ENCODE peak calls at places on chromosomes 5 and 9, in seven cellular contexts. One of them, this sample, is unnamed.

GRCh38 chr5:64766105-64766504 is 2.4 kb downstream of the SREK1IP1 start:
- DNase-seq in endothelial cell: no peak
- DNase-seq in RWPE1: peak
- DNase-seq in PC-3: peak
- DNase-seq in breast epithelium: no peak
- DNase-seq in neural crest cell: no peak
- DNase-seq in sigmoid colon: no peak
- DNase-seq in this sample: peak

GRCh38 chr9:8205580-8205979 is 406.0 kb upstream of the DMAC1 start:
- DNase-seq in endothelial cell: no peak
- DNase-seq in RWPE1: no peak
- DNase-seq in PC-3: no peak
- DNase-seq in breast epithelium: no peak
- DNase-seq in neural crest cell: no peak
- DNase-seq in sigmoid colon: no peak
- DNase-seq in this sample: no peak

GRCh38 chr9:130522233-130522808 is 57.1 kb upstream of the FUBP3 start:
- DNase-seq in endothelial cell: no peak
- DNase-seq in RWPE1: no peak
- DNase-seq in PC-3: no peak
- DNase-seq in breast epithelium: no peak
- DNase-seq in neural crest cell: peak
- DNase-seq in sigmoid colon: no peak
- DNase-seq in this sample: no peak

GRCh38 chr5:112420111-112420864 is 1.2 kb upstream of the EPB41L4A start:
- DNase-seq in endothelial cell: peak
- DNase-seq in RWPE1: peak
- DNase-seq in PC-3: peak
- DNase-seq in breast epithelium: peak
- DNase-seq in neural crest cell: peak
- DNase-seq in sigmoid colon: peak
- DNase-seq in this sample: peak

GRCh38 chr5:91219803-91220371 is 163.2 kb downstream of the ARRDC3 start:
- DNase-seq in endothelial cell: peak
- DNase-seq in RWPE1: no peak
- DNase-seq in PC-3: peak
- DNase-seq in breast epithelium: no peak
- DNase-seq in neural crest cell: no peak
- DNase-seq in sigmoid colon: no peak
- DNase-seq in this sample: peak

GRCh38 chr5:134131578-134132350 is 17.3 kb downstream of the TCF7 start:
- DNase-seq in endothelial cell: no peak
- DNase-seq in RWPE1: no peak
- DNase-seq in PC-3: no peak
- DNase-seq in breast epithelium: no peak
- DNase-seq in neural crest cell: no peak
- DNase-seq in sigmoid colon: no peak
- DNase-seq in this sample: no peak

GRCh38 chr9:115015018-115015635 is 84.7 kb upstream of the TNFSF8 start:
- DNase-seq in endothelial cell: peak
- DNase-seq in RWPE1: peak
- DNase-seq in PC-3: peak
- DNase-seq in breast epithelium: no peak
- DNase-seq in neural crest cell: peak
- DNase-seq in sigmoid colon: no peak
- DNase-seq in this sample: peak

GRCh38 chr9:118529210-118529609 is 825.0 kb downstream of the TLR4 start:
- DNase-seq in endothelial cell: no peak
- DNase-seq in RWPE1: no peak
- DNase-seq in PC-3: no peak
- DNase-seq in breast epithelium: no peak
- DNase-seq in neural crest cell: no peak
- DNase-seq in sigmoid colon: no peak
- DNase-seq in this sample: peak

GRCh38 chr9:10366171-10366779 is 246.5 kb downstream of the PTPRD start:
- DNase-seq in endothelial cell: peak
- DNase-seq in RWPE1: peak
- DNase-seq in PC-3: peak
- DNase-seq in breast epithelium: no peak
- DNase-seq in neural crest cell: peak
- DNase-seq in sigmoid colon: no peak
- DNase-seq in this sample: peak

GRCh38 chr5:497090-497489 is 27.2 kb downstream of the SLC9A3 start:
- DNase-seq in endothelial cell: no peak
- DNase-seq in RWPE1: no peak
- DNase-seq in PC-3: no peak
- DNase-seq in breast epithelium: no peak
- DNase-seq in neural crest cell: no peak
- DNase-seq in sigmoid colon: no peak
- DNase-seq in this sample: no peak

GRCh38 chr5:80346055-80346454 is 26.3 kb downstream of the SPZ1 start:
- DNase-seq in endothelial cell: peak
- DNase-seq in RWPE1: peak
- DNase-seq in PC-3: peak
- DNase-seq in breast epithelium: no peak
- DNase-seq in neural crest cell: no peak
- DNase-seq in sigmoid colon: no peak
- DNase-seq in this sample: peak

GRCh38 chr5:142013734-142014495 is 1.1 kb upstream of the GNPDA1 start:
- DNase-seq in endothelial cell: no peak
- DNase-seq in RWPE1: no peak
- DNase-seq in PC-3: peak
- DNase-seq in breast epithelium: no peak
- DNase-seq in neural crest cell: no peak
- DNase-seq in sigmoid colon: peak
- DNase-seq in this sample: peak
- TF ChIP-seq CTCF in endothelial cell: no peak
- TF ChIP-seq CTCF in RWPE1: no peak
- TF ChIP-seq CTCF in PC-3: no peak
- TF ChIP-seq CTCF in breast epithelium: no peak
- TF ChIP-seq CTCF in neural crest cell: no peak
- TF ChIP-seq CTCF in sigmoid colon: no peak
- TF ChIP-seq CTCF in this sample: no peak

GRCh38 chr9:78863531-78863930 is 566.6 kb downstream of the PSAT1 start:
- DNase-seq in endothelial cell: no peak
- DNase-seq in RWPE1: no peak
- DNase-seq in PC-3: peak
- DNase-seq in breast epithelium: no peak
- DNase-seq in neural crest cell: no peak
- DNase-seq in sigmoid colon: no peak
- DNase-seq in this sample: peak

GRCh38 chr9:78858266-78858665 is 561.3 kb downstream of the PSAT1 start:
- DNase-seq in endothelial cell: no peak
- DNase-seq in RWPE1: no peak
- DNase-seq in PC-3: no peak
- DNase-seq in breast epithelium: no peak
- DNase-seq in neural crest cell: peak
- DNase-seq in sigmoid colon: no peak
- DNase-seq in this sample: no peak

GRCh38 chr9:78856781-78857180 is 559.9 kb downstream of the PSAT1 start:
- DNase-seq in endothelial cell: no peak
- DNase-seq in RWPE1: no peak
- DNase-seq in PC-3: no peak
- DNase-seq in breast epithelium: no peak
- DNase-seq in neural crest cell: no peak
- DNase-seq in sigmoid colon: no peak
- DNase-seq in this sample: no peak

GRCh38 chr9:78857371-78858225 is 560.7 kb downstream of the PSAT1 start:
- DNase-seq in endothelial cell: no peak
- DNase-seq in RWPE1: no peak
- DNase-seq in PC-3: no peak
- DNase-seq in breast epithelium: no peak
- DNase-seq in neural crest cell: peak
- DNase-seq in sigmoid colon: no peak
- DNase-seq in this sample: no peak

DNA sequence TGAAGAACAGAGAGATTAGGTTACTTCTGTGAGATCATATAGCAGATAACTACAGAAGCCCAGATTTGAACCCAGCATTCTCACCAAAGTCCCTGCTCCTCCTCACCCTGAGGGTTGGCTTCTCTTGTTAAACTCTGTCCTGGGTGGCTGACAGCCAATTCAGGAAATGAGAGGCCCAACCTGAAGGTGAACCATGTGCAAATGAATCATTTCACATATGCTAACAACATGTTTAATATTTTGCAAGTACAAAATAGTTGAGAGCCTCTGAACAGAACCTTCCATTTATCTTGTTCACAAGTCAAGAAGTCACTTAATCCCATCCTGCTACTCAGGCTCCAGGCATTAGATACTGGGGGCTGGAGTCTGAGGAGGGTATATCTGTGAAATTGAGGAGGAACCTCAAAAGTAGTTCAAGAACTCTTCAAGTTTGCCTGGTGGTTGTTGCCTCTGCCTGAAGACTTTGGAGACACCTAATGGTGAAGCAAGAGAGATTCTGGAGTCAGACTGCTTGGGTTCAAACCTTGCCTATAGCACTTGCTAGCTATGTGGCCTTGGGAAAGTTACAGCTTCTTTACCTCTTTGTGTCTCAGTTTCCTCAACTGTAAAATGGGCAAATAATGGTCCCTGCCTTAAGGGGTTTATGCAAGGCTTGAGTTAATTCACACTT is 564.0 kb downstream of the PSAT1 start:
- DNase-seq in endothelial cell: no peak
- DNase-seq in RWPE1: peak
- DNase-seq in PC-3: peak
- DNase-seq in breast epithelium: no peak
- DNase-seq in neural crest cell: no peak
- DNase-seq in sigmoid colon: no peak
- DNase-seq in this sample: peak
- TF ChIP-seq CTCF in endothelial cell: no peak
- TF ChIP-seq CTCF in RWPE1: no peak
- TF ChIP-seq CTCF in PC-3: no peak
- TF ChIP-seq CTCF in breast epithelium: no peak
- TF ChIP-seq CTCF in neural crest cell: no peak
- TF ChIP-seq CTCF in sigmoid colon: no peak
- TF ChIP-seq CTCF in this sample: no peak

GRCh38 chr5:42995152-42995751 is 44.9 kb downstream of the ANXA2R start:
- DNase-seq in endothelial cell: no peak
- DNase-seq in RWPE1: no peak
- DNase-seq in PC-3: no peak
- DNase-seq in breast epithelium: no peak
- DNase-seq in neural crest cell: no peak
- DNase-seq in sigmoid colon: no peak
- DNase-seq in this sample: no peak
- TF ChIP-seq CTCF in endothelial cell: peak
- TF ChIP-seq CTCF in RWPE1: peak
- TF ChIP-seq CTCF in PC-3: no peak
- TF ChIP-seq CTCF in breast epithelium: no peak
- TF ChIP-seq CTCF in neural crest cell: no peak
- TF ChIP-seq CTCF in sigmoid colon: no peak
- TF ChIP-seq CTCF in this sample: no peak

DNA sequence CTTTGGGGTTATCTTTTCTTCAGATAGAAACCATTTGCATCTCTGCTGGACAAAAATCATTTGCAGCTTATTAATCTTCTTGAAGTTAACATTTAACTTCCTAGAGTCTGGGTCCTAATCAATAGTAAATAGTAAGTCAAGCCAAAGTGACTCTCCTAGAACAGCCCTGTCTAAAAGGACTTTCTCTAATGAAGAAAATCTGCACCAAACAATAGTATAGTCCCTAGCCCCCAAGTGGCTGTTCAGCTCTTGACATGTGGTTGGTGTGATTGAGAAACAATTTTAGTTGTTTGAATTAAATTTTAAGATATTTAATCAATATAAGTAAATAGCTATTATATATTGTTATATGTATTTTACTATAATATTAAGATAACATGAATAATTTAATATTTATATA is 64.6 kb upstream of the SHB start:
- DNase-seq in endothelial cell: no peak
- DNase-seq in RWPE1: no peak
- DNase-seq in PC-3: no peak
- DNase-seq in breast epithelium: no peak
- DNase-seq in neural crest cell: no peak
- DNase-seq in sigmoid colon: no peak
- DNase-seq in this sample: no peak
- TF ChIP-seq CTCF in endothelial cell: no peak
- TF ChIP-seq CTCF in RWPE1: no peak
- TF ChIP-seq CTCF in PC-3: no peak
- TF ChIP-seq CTCF in breast epithelium: no peak
- TF ChIP-seq CTCF in neural crest cell: peak
- TF ChIP-seq CTCF in sigmoid colon: no peak
- TF ChIP-seq CTCF in this sample: no peak

GRCh38 chr5:177335043-177335700 is 16.3 kb downstream of the LMAN2 start:
- DNase-seq in endothelial cell: no peak
- DNase-seq in RWPE1: no peak
- DNase-seq in PC-3: no peak
- DNase-seq in breast epithelium: no peak
- DNase-seq in neural crest cell: no peak
- DNase-seq in sigmoid colon: no peak
- DNase-seq in this sample: no peak

GRCh38 chr5:177336603-177337494 is 14.6 kb downstream of the LMAN2 start:
- DNase-seq in endothelial cell: no peak
- DNase-seq in RWPE1: no peak
- DNase-seq in PC-3: no peak
- DNase-seq in breast epithelium: peak
- DNase-seq in neural crest cell: no peak
- DNase-seq in sigmoid colon: no peak
- DNase-seq in this sample: no peak

GRCh38 chr5:177334155-177334551 is 17.3 kb downstream of the LMAN2 start:
- DNase-seq in endothelial cell: no peak
- DNase-seq in RWPE1: no peak
- DNase-seq in PC-3: no peak
- DNase-seq in breast epithelium: no peak
- DNase-seq in neural crest cell: no peak
- DNase-seq in sigmoid colon: no peak
- DNase-seq in this sample: no peak

GRCh38 chr5:177335701-177336065 is 15.8 kb downstream of the LMAN2 start:
- DNase-seq in endothelial cell: no peak
- DNase-seq in RWPE1: no peak
- DNase-seq in PC-3: no peak
- DNase-seq in breast epithelium: no peak
- DNase-seq in neural crest cell: no peak
- DNase-seq in sigmoid colon: no peak
- DNase-seq in this sample: no peak

GRCh38 chr5:177336112-177336511 is 15.4 kb downstream of the LMAN2 start:
- DNase-seq in endothelial cell: peak
- DNase-seq in RWPE1: no peak
- DNase-seq in PC-3: peak
- DNase-seq in breast epithelium: no peak
- DNase-seq in neural crest cell: no peak
- DNase-seq in sigmoid colon: no peak
- DNase-seq in this sample: peak
- TF ChIP-seq CTCF in endothelial cell: no peak
- TF ChIP-seq CTCF in RWPE1: no peak
- TF ChIP-seq CTCF in PC-3: peak
- TF ChIP-seq CTCF in breast epithelium: no peak
- TF ChIP-seq CTCF in neural crest cell: peak
- TF ChIP-seq CTCF in sigmoid colon: no peak
- TF ChIP-seq CTCF in this sample: peak

GRCh38 chr9:122832194-122832593 is 3.8 kb upstream of the PDCL start:
- DNase-seq in endothelial cell: no peak
- DNase-seq in RWPE1: no peak
- DNase-seq in PC-3: no peak
- DNase-seq in breast epithelium: no peak
- DNase-seq in neural crest cell: no peak
- DNase-seq in sigmoid colon: no peak
- DNase-seq in this sample: no peak

GRCh38 chr9:122837266-122837850 is 9.0 kb upstream of the PDCL start:
- DNase-seq in endothelial cell: no peak
- DNase-seq in RWPE1: no peak
- DNase-seq in PC-3: no peak
- DNase-seq in breast epithelium: no peak
- DNase-seq in neural crest cell: no peak
- DNase-seq in sigmoid colon: no peak
- DNase-seq in this sample: no peak

GRCh38 chr9:122835313-122835731 is 6.9 kb upstream of the PDCL start:
- DNase-seq in endothelial cell: peak
- DNase-seq in RWPE1: no peak
- DNase-seq in PC-3: no peak
- DNase-seq in breast epithelium: no peak
- DNase-seq in neural crest cell: no peak
- DNase-seq in sigmoid colon: no peak
- DNase-seq in this sample: no peak
- TF ChIP-seq CTCF in endothelial cell: no peak
- TF ChIP-seq CTCF in RWPE1: no peak
- TF ChIP-seq CTCF in PC-3: no peak
- TF ChIP-seq CTCF in breast epithelium: no peak
- TF ChIP-seq CTCF in neural crest cell: no peak
- TF ChIP-seq CTCF in sigmoid colon: no peak
- TF ChIP-seq CTCF in this sample: no peak

This sample was measured in MCF 10A.